ENCODE peak calls at places on chromosomes 4 and X, in seven cellular contexts. Q is esophagus muscularis mucosa, I is GM12892, G is erythroblast, W is IMR-90, C is ovary, Z is K562. H is an unnamed sample.
A peak's percentile ranks its signal among the peaks of the same experiment; 100 is the strongest.

GRCh38 chrX:109952050-109952449 is 50.9 kb upstream of the TMEM164 start:
- DNase-seq in G (no peak), I (no peak), W (no peak), Q (no peak), Z (no peak), C (no peak), H (no peak)

GRCh38 chrX:141791856-141792255 is 46.3 kb upstream of the MAGEC3 start:
- DNase-seq in Q (no peak), I (no peak), Z (no peak), C (no peak), W (no peak), G (no peak), H (no peak)

GRCh38 chr4:20252656-20253271 is 1.1 kb downstream of the SLIT2 start:
- DNase-seq in G (peak; percentile 6), Q (no peak), C (peak; percentile 36), Z (no peak), W (peak; percentile 39), I (no peak), H (peak; percentile 74)

GRCh38 chrX:327660-328126 is 9.1 kb upstream of the GTPBP6 start:
- DNase-seq in Z (no peak), Q (no peak), C (no peak), I (no peak), W (no peak), G (no peak), H (peak; percentile 61)

GRCh38 chrX:28491322-28491721 is 95.9 kb upstream of the IL1RAPL1 start:
- DNase-seq in I (no peak), Z (no peak), Q (no peak), G (no peak), C (no peak), W (no peak), H (no peak)

GRCh38 chr4:70754470-70754869 is 32.7 kb downstream of the RUFY3 start:
- DNase-seq in G (no peak), W (no peak), Q (no peak), Z (no peak), I (no peak), C (no peak), H (no peak)

GRCh38 chr4:38190717-38191178 is 230.6 kb downstream of the PTTG2 start:
- DNase-seq in Z (no peak), G (no peak), Q (no peak), W (peak; percentile 70), C (peak; percentile 24), I (no peak), H (no peak)

GRCh38 chr4:151675366-151676060 is 85.3 kb downstream of the GATB start:
- DNase-seq in G (no peak), Z (no peak), C (no peak), W (no peak), Q (no peak), I (no peak), H (no peak)

GRCh38 chrX:118502121-118502794 is 6.6 kb downstream of the DOCK11 start:
- DNase-seq in Q (no peak), C (no peak), W (no peak), I (no peak), G (peak; percentile 74), Z (peak; percentile 32), H (no peak)

GRCh38 chrX:103562801-103563200 is 22.5 kb upstream of the TCEAL4 start:
- DNase-seq in W (no peak), C (no peak), Z (no peak), G (no peak), I (no peak), Q (no peak), H (no peak)

GRCh38 chr4:102533348-102533747 is 32.2 kb downstream of the NFKB1 start:
- DNase-seq in G (no peak), Q (no peak), W (no peak), Z (no peak), I (no peak), C (no peak), H (no peak)

GRCh38 chrX:20026278-20026677 is 35.4 kb upstream of the BCLAF3 start:
- DNase-seq in W (peak; percentile 60), I (no peak), C (no peak), G (no peak), Z (no peak), Q (no peak), H (no peak)

GRCh38 chrX:41490446-41490845 is 43.3 kb downstream of the NYX start:
- DNase-seq in I (no peak), W (peak; percentile 80), Q (no peak), G (no peak), C (no peak), Z (no peak), H (no peak)

GRCh38 chrX:154696328-154697045 is 43.1 kb upstream of the CTAG2 start:
- DNase-seq in C (no peak), W (peak; percentile 84), I (no peak), Z (no peak), G (no peak), Q (no peak), H (no peak)

GRCh38 chr4:10033191-10033881 is 12.0 kb upstream of the SLC2A9 start:
- DNase-seq in C (peak; percentile 43), I (no peak), Z (peak; percentile 48), G (no peak), Q (no peak), W (peak; percentile 71), H (peak; percentile 82)

DNA sequence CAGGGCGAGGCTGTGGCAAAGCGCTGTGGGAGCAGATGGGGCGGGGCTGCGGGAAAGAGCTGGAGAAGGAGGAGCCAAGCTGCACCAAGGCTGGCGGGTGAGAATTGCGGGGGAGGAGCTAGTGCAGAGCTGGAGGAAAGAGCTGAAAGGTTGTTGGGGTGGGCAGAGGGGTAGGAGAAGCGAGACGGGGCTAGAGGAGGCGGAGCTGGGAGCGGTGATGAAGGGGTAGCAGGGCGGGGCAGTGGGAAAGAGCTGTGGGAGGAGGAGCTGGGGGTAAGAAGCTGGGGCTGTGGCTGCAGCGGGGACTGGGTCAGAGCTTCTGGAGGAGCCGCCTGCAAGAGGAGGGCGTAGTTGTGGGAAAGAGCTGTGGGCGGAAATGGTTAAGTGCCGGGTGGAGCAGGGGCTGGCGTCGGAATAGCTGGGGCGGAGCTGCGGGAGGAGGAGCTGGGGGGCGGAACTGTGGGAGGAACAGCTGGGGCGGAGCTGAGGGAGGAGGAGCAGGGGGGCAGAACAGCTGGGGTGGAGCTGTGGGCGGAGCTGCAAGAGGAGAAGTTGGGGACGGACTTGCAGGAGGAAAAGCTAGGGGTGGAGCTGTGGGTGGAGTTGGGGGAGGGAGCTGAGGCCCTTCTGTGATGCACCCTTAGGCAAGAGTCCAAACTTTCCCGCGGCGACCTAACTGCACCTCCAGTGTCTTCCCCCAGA is 1.9 kb upstream of the EOLA2 start:
- DNase-seq in G (peak; percentile 98), I (peak; percentile 57), Z (peak; percentile 89), W (peak; percentile 98), Q (peak; percentile 98), C (peak; percentile 96), H (peak; percentile 99)
- TF ChIP-seq POLR2A in G (peak; percentile 39), I (no peak), Z (peak; percentile 68), W (peak; percentile 72), Q (no peak), C (no peak), H (no peak)

GRCh38 chr4:146520894-146521542 is 722 bp downstream of the SLC10A7 start:
- DNase-seq in Q (no peak), C (no peak), I (peak; percentile 8), G (peak; percentile 71), Z (peak; percentile 51), W (peak; percentile 63), H (no peak)
- TF ChIP-seq POLR2A in Q (no peak), C (no peak), I (no peak), G (peak; percentile 21), Z (no peak), W (peak; percentile 6), H (no peak)

GRCh38 chr4:173370130-173370476 is 651 bp upstream of the SAP30 start:
- DNase-seq in G (peak; percentile 87), I (no peak), C (peak; percentile 73), Q (peak; percentile 96), Z (peak; percentile 60), W (no peak), H (peak; percentile 91)

GRCh38 chr4:173371292-173372192 is 788 bp downstream of the SAP30 start:
- DNase-seq in Z (peak; percentile 55), Q (no peak), I (peak; percentile 24), G (peak; percentile 77), W (peak; percentile 69), C (peak; percentile 68), H (peak; percentile 89)

GRCh38 chr4:173367285-173367684 is 3.5 kb upstream of the SAP30 start:
- DNase-seq in Q (no peak), W (peak; percentile 22), C (no peak), I (no peak), G (no peak), Z (no peak), H (no peak)

GRCh38 chr4:173367946-173368345 is 2.8 kb upstream of the SAP30 start:
- DNase-seq in G (peak; percentile 40), Q (no peak), Z (peak; percentile 23), I (no peak), W (peak; percentile 27), C (no peak), H (no peak)

DNA sequence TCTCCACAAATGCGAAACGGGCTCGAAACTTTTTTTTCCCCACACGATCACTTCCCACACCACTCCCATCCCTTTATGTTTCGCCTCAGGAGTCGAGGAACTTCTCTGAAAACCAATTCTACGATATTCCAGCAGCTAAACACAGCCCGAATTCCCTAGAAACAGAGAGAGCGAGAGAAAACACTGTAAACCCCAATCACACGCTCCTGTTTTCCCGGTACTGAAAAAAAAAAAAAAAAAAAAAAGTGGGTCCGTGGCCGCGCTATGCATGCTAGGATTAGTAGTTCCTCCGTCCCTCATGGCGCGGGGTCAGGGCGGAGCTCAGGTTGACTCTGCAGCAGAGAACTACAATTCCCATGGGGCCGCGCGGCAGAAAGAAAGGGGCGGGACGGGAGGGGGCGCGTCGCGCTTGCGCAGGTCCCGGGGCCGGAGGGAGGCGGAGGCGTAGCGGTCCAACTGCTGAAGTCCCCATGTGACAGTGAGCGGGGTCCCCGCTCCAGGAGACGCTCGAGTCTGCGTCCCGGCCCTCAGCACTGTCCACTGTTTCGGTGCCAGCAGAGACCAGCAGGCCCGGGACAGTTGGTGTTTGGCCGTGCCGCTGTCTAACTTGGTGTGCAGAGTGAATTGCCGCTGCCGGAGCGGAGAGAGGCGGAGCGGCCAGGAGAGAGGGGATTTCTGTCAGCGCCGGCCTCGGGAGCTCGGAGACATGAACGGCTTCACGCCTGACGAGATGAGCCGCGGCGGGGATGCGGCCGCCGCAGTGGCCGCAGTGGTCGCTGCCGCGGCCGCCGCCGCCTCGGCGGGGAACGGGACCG is at the start of gene SAP30:
- DNase-seq in Z (peak; percentile 97), G (peak; percentile 98), Q (peak; percentile 100), C (peak; percentile 99), W (peak; percentile 98), I (peak; percentile 69), H (peak; percentile 100)
- TF ChIP-seq POLR2A in Z (peak; percentile 86), G (peak; percentile 93), Q (peak; percentile 98), C (peak; percentile 93), W (peak; percentile 81), I (peak; percentile 94), H (peak; percentile 99)

DNA sequence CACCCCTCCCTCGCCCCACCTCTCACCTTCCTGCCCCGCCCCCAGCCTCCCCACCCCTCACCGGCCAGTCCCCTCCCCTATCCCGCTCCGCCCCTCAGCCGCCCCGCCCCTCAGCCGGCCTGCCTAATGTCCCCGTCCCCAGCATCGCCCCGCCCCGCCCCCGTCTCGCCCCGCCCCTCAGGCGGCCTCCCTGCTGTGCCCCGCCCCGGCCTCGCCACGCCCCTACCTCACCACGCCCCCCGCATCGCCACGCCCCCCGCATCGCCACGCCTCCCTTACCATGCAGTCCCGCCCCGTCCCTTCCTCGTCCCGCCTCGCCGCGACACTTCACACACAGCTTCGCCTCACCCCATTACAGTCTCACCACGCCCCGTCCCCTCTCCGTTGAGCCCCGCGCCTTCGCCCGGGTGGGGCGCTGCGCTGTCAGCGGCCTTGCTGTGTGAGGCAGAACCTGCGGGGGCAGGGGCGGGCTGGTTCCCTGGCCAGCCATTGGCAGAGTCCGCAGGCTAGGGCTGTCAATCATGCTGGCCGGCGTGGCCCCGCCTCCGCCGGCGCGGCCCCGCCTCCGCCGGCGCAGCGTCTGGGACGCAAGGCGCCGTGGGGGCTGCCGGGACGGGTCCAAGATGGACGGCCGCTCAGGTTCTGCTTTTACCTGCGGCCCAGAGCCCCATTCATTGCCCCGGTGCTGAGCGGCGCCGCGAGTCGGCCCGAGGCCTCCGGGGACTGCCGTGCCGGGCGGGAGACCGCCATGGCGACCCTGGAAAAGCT is at the start of the genes HTT and HTT-AS:
- DNase-seq in I (peak; percentile 82), G (peak; percentile 96), Z (peak; percentile 98), W (peak; percentile 91), Q (peak; percentile 99), C (peak; percentile 96), H (peak; percentile 98)
- TF ChIP-seq POLR2A in I (peak; percentile 54), G (peak; percentile 63), Z (peak; percentile 88), W (peak; percentile 38), Q (peak; percentile 56), C (peak; percentile 47), H (peak; percentile 49)

H was measured in sigmoid colon.